ENCODE peak calls at places on chromosomes 1 and 21, in ten cellular contexts. G is uterus, K is WERI-Rb-1, N is left ventricle myocardium inferior, H is heart right ventricle, Z is neural progenitor cell, Y is cardiac muscle cell, S is brain microvascular endothelial cell, B is keratinocyte, Q is small intestine. C is an unnamed sample. For H3K36me3 and H3K27me3, the result is how much of the 10 kb centered on the place peaks cover.

GRCh38 chr1:244022859-244023258 is 28.2 kb upstream of the ZBTB18 start:
- DNase-seq in B (no peak), G (no peak), H (no peak), K (no peak), Z (no peak), Y (no peak), N (no peak), S (no peak), Q (no peak), C (no peak)

GRCh38 chr21:17848228-17848627 is 29.1 kb upstream of the C21orf91 start:
- DNase-seq in H (peak), K (no peak), Z (no peak), B (peak), S (peak), Y (no peak), Q (peak), G (peak), N (peak), C (no peak)

GRCh38 chr21:15495965-15496364 is 233.8 kb upstream of the USP25 start:
- DNase-seq in Q (no peak), H (no peak), B (no peak), G (no peak), K (no peak), Z (no peak), S (peak), N (no peak), Y (no peak), C (no peak)

GRCh38 chr1:69290266-69290665 is 277.5 kb upstream of the LRRC7 start:
- DNase-seq in H (no peak), Z (no peak), Y (no peak), N (no peak), B (no peak), S (peak), K (no peak), G (no peak), Q (no peak), C (no peak)

GRCh38 chr1:201713093-201713810 is 115.7 kb upstream of the IPO9 start:
- DNase-seq in Y (peak), B (peak), Q (peak), N (peak), K (no peak), H (peak), Z (no peak), G (peak), S (peak), C (peak)

GRCh38 chr1:60227581-60228252 is 154.1 kb upstream of the C1orf87 start:
- DNase-seq in B (no peak), Y (no peak), G (no peak), K (no peak), H (no peak), Z (no peak), N (no peak), S (no peak), Q (no peak), C (no peak)

GRCh38 chr1:231629132-231629531 is 2.5 kb downstream of the DISC1 start:
- DNase-seq in B (no peak), Z (no peak), H (peak), Q (no peak), K (no peak), G (peak), S (peak), N (peak), Y (no peak), C (no peak)

GRCh38 chr1:72837781-72838180 is 555.4 kb upstream of the NEGR1 start:
- DNase-seq in S (no peak), G (no peak), H (no peak), Q (no peak), K (no peak), Y (no peak), Z (peak), N (no peak), B (no peak), C (no peak)

GRCh38 chr1:146007048-146007784 is 10.8 kb upstream of the TXNIP start:
- DNase-seq in H (peak), Q (peak), S (peak), G (peak), Z (peak), Y (peak), K (peak), B (no peak), N (no peak), C (peak)
- H3K4me3 ChIP-seq in H (no peak), Q (no peak), S (no peak), G (no peak), Z (no peak), Y (no peak), K (no peak), B (no peak), N (peak), C (no peak)

DNA sequence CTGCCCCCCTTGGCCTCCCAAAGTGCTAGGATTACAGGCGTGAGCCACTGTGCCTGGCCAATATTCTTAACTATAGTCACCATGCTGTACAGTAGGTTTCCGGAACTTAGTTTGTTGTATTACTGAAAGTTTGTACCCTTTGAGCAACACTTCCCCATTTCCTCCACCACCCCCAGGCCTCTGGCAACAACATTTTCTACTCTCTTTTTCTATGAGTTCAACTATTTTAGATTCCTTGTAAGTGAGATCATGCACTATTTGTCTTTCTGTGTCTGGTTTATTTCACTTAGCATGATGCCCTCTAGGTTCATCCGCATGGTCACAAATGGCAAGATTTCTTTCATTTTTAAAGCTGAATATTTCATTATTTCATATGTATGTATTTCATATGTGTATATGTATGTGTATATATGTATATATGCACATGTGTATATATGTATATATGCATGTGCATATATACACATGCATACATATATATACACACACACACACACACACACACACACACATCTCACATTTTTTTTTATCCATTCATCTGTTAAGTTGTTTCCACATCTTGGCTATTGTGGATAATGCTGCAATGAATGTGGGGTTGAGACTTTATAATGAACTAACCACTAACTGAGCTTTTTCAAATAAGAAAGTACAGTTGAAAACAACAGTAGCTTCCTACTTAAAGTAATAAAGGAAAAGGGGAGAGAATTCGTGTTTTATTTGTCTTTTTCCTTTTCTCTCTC is 256.8 kb upstream of the C1orf105 start:
- DNase-seq in Y (no peak), K (no peak), H (no peak), Z (no peak), N (no peak), Q (no peak), B (no peak), G (no peak), S (peak), C (no peak)
- H3K36me3 ChIP-seq in Y (under half), K (under half), H (under half), Z (under half), N (under half), Q (under half), B (under half), G (under half), S (under half), C (under half)

GRCh38 chr1:3099861-3100260 is 30.9 kb downstream of the PRDM16 start:
- DNase-seq in G (no peak), Y (no peak), B (no peak), H (no peak), Q (no peak), K (no peak), Z (no peak), N (no peak), S (no peak), C (no peak)
- H3K27me3 ChIP-seq in G (under half), Y (under half), B (under half), H (under half), Q (under half), K (under half), Z (under half), N (under half), S (under half), C (under half)

DNA sequence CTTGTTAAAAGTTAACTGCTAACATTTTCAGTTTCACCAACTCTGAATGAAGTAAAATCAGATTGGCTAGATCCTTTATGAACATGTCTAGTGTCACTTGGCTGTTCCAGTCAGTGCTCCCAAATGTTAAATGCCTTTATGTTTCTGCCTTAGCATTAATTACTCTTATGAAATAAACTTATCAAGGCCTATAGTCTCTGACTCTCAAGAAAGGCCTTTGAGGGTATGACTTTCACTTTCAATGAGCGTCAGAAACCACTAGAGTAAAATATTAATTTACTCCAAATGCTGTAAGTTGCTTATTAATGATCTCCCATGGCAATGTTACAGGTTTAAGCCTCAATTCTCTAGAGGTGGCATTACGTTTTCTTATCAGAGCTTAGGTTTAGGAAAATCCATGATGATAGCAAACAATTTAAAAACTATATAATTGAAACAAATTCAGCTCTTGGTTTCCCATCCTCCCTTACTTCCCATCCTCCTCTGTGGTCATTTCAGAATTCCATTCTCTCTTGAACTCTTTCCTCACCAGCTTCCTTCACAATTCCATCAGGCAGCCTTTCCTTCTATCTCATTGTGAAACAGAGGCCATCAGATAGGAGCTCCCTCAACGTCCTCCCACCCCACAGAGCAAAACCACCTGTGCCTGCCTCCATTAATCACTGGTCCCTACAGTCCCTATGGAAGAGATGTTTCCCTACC is 108.6 kb upstream of the COP1 start:
- DNase-seq in G (no peak), N (no peak), Z (no peak), Y (no peak), Q (no peak), B (no peak), H (no peak), S (no peak), K (no peak), C (no peak)
- H3K4me3 ChIP-seq in G (no peak), N (no peak), Z (no peak), Y (no peak), Q (no peak), B (no peak), H (no peak), S (no peak), K (no peak), C (no peak)

DNA sequence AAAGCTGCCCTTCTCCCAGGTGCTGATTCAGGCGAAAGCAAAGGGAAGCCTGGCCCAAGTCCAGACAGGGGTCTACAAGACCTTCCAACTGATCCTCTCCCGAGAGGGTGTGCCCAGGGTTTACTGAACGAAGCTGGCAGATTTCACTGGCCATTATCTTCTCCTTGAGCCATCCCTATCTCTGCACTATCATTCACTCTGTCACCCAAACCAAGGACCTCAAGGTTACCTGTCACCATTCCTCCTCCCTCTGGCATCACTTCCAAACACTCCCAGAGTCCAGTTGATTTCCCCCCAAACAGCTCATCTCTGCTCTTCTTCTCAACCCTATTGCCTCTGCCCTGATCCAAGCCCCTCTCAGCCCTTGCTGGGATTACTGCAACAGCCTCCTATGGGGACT is 4.9 kb downstream of the STK40 start:
- DNase-seq in B (no peak), Y (no peak), Q (no peak), N (no peak), K (no peak), Z (no peak), S (no peak), G (no peak), H (no peak), C (no peak)
- H3K36me3 ChIP-seq in B (under half), Y (under half), Q (under half), N (under half), K (under half), Z (under half), S (under half), G (under half), H (under half), C (under half)

GRCh38 chr1:200082329-200082728 is 54.8 kb downstream of the NR5A2 start:
- DNase-seq in K (no peak), Y (no peak), N (no peak), Z (no peak), Q (no peak), H (no peak), G (no peak), B (no peak), S (no peak), C (no peak)
- H3K27me3 ChIP-seq in K (under half), Y (under half), N (under half), Z (under half), Q (under half), H (under half), G (under half), B (under half), S (under half), C (under half)

DNA sequence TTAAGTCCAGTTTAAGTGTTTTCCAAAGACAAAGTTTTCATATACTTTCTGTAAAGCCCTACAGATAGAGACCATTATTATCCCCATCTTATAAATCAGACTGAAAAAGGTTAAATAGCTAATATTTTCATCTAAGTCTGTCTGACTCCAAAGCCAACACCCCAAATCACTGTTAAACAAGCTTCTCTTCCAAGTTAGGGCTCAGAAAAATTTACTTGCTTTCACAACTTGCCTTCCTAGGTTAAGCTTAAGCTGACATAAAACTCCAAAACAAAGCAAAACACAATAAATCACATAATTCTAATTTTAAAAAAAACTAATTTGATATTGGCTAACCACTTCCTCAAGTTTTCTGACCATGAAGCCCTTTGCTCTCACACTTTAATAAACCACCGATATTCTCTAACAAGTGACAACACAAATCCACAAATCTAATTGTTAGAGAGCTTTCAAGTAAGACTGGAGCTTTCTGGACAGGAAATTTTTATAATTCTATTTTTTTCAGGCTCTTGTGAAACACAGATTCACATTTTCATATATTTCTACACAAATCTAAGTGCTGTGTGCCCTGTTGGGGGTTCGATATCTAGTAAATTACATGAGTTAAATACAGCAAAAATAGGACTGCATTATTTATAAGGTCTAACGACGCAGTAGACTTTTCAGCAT is 2.2 kb downstream of the GNG12 start:
- DNase-seq in Y (no peak), Z (no peak), S (no peak), H (no peak), K (no peak), Q (no peak), N (no peak), B (no peak), G (no peak), C (no peak)
- H3K4me3 ChIP-seq in Y (peak), Z (peak), S (peak), H (peak), K (peak), Q (no peak), N (peak), B (peak), G (peak), C (no peak)